ENCODE peak calls at places on chromosomes 4 and X, in five cellular contexts. K is lung, Z is sigmoid colon, T is tibial artery, L is ovary. O is an unnamed sample. For H3K4me1, the result is how much of the 10 kb centered on the place peaks cover.

GRCh38 chr4:54281060-54281781 is 52.1 kb downstream of the PDGFRA start:
- DNase-seq in K (peak), Z (peak), T (peak), L (peak), O (peak)

GRCh38 chrX:97159916-97160800 is 276.4 kb downstream of the RPA4 start:
- DNase-seq in K (no peak), Z (no peak), T (no peak), L (no peak), O (no peak)

GRCh38 chrX:22952011-22952410 is 47.7 kb upstream of the DDX53 start:
- DNase-seq in K (no peak), Z (no peak), T (no peak), L (no peak), O (peak)

GRCh38 chr4:14315129-14315528 is 687.2 kb upstream of the CPEB2 start:
- DNase-seq in K (no peak), Z (no peak), T (no peak), L (no peak), O (no peak)

GRCh38 chrX:39714471-39714870 is 383.3 kb downstream of the BCOR start:
- DNase-seq in K (no peak), Z (no peak), T (no peak), L (no peak), O (no peak)

GRCh38 chr4:75542824-75543223 is 13.0 kb upstream of the ODAPH start:
- DNase-seq in K (no peak), Z (no peak), T (no peak), L (no peak), O (no peak)

GRCh38 chr4:77579406-77580076 is 26.1 kb upstream of the CXCL13 start:
- DNase-seq in K (no peak), Z (no peak), T (no peak), L (no peak), O (no peak)

GRCh38 chrX:57286507-57287251 is at the start of gene FAAH2:
- DNase-seq in K (peak), Z (no peak), T (no peak), L (no peak), O (no peak)

GRCh38 chrX:17154001-17154400 is 207.5 kb downstream of the REPS2 start:
- DNase-seq in K (no peak), Z (no peak), T (no peak), L (no peak), O (no peak)
- H3K4me3 ChIP-seq in K (no peak), Z (no peak), T (no peak), L (no peak), O (no peak)

GRCh38 chrX:154047266-154047665 is 27.6 kb upstream of the IRAK1 start:
- DNase-seq in K (no peak), Z (no peak), T (no peak), L (no peak), O (no peak)
- H3K4me1 ChIP-seq in K (under half), Z (under half), T (half or more), L (under half), O (under half)

GRCh38 chrX:48576108-48576507 is 1.8 kb downstream of the RBM3 start:
- DNase-seq in K (no peak), Z (no peak), T (no peak), L (no peak), O (no peak)

GRCh38 chrX:48579259-48579658 is 5.0 kb downstream of the RBM3 start:
- DNase-seq in K (no peak), Z (no peak), T (no peak), L (no peak), O (no peak)

GRCh38 chrX:48575642-48576041 is 1.4 kb downstream of the RBM3 start:
- DNase-seq in K (no peak), Z (no peak), T (no peak), L (no peak), O (no peak)

GRCh38 chrX:48580662-48581061 is 6.4 kb downstream of the RBM3 start:
- DNase-seq in K (no peak), Z (no peak), T (no peak), L (no peak), O (no peak)

DNA sequence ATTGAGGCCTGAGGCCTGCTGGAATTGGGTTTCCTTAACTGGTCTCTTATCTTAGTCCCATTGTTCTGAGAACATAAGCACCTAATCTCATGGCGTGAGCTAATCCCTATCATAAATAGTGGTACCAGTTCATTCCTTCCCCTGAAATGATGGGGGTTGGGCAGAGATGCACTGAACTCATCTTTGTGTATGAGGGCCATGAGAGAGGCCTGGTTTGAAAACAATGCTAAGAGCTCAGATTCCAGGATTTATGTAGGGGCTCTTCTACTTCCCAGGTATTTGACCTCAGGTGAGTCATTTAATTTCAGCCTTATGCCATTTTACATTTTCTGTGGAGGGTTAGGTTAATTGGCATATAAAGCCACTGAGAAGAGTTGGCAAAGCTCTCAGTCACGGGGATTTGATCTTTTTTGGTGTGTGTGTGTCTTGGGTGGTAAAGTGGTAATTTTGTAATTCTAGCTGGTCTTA is 4.4 kb downstream of the RBM3 start:
- DNase-seq in K (no peak), Z (no peak), T (no peak), L (no peak), O (peak)
- H3K27ac ChIP-seq in K (no peak), Z (no peak), T (no peak), L (no peak), O (no peak)

GRCh38 chr4:156971168-156971601 is 414 bp downstream of the PDGFC start:
- DNase-seq in K (peak), Z (peak), T (peak), L (peak), O (no peak)

GRCh38 chr4:156969136-156969535 is 2.5 kb downstream of the PDGFC start:
- DNase-seq in K (no peak), Z (no peak), T (no peak), L (no peak), O (no peak)

GRCh38 chr4:156971623-156972369 is at the start of gene PDGFC:
- DNase-seq in K (peak), Z (peak), T (peak), L (peak), O (peak)

GRCh38 chr4:156970501-156971167 is 965 bp downstream of the PDGFC start:
- DNase-seq in K (peak), Z (peak), T (peak), L (peak), O (peak)

GRCh38 chr4:156968479-156968984 is 3.1 kb downstream of the PDGFC start:
- DNase-seq in K (peak), Z (peak), T (peak), L (peak), O (peak)
- H3K4me3 ChIP-seq in K (no peak), Z (peak), T (peak), L (peak), O (peak)

GRCh38 chr4:184263910-184264732 is 46.4 kb upstream of the ENPP6 start:
- DNase-seq in K (peak), Z (peak), T (peak), L (peak), O (peak)

GRCh38 chr4:184265566-184266351 is 48.1 kb upstream of the ENPP6 start:
- DNase-seq in K (no peak), Z (no peak), T (no peak), L (no peak), O (peak)

GRCh38 chr4:184261246-184261645 is 43.6 kb upstream of the ENPP6 start:
- DNase-seq in K (no peak), Z (no peak), T (no peak), L (no peak), O (peak)

GRCh38 chr4:184262901-184263300 is 45.2 kb upstream of the ENPP6 start:
- DNase-seq in K (no peak), Z (no peak), T (no peak), L (no peak), O (no peak)

DNA sequence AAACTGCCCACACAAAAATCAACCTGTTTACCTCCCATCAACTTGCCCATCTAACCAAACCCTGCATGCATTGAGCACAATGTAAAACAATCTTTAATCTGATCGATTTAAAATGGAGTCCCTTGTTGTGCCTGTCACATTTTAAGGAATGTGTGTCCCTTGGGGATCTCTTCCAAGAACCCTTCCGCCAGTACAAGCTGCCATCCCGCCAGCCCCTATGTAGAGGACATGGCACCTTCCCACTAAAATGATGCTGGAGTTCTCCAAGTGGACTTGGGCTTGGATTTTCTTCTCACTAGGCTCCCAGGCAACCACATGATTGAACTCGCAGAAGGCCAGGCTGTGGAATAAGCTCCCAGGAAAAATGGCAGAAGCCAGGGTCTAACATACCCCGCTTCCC is 45.8 kb upstream of the ENPP6 start:
- DNase-seq in K (no peak), Z (no peak), T (no peak), L (no peak), O (no peak)
- H3K4me1 ChIP-seq in K (under half), Z (under half), T (under half), L (under half), O (under half)

GRCh38 chr4:6688879-6689505 is 4.7 kb upstream of the S100P start:
- DNase-seq in K (no peak), Z (no peak), T (no peak), L (peak), O (peak)
- H3K27ac ChIP-seq in K (no peak), Z (no peak), T (no peak), L (no peak), O (peak)

O was measured in SJSA1.